ENCODE peak calls at places on chromosome X, in six cellular contexts. I is transverse colon, C is tibial nerve, K is esophagus muscularis mucosa, S is A549, H is IMR-90. G is an unnamed sample.
A peak's percentile ranks its signal among the peaks of the same experiment; 100 is the strongest.

GRCh38 chrX:150062292-150063137 is 124.2 kb upstream of the EOLA2 start:
- DNase-seq in H (peak; percentile 69), I (peak; percentile 11), C (peak; percentile 20), K (peak; percentile 47), S (peak; percentile 13), G (no peak)

GRCh38 chrX:88613338-88613737 is 133.7 kb upstream of the CPXCR1 start:
- DNase-seq in C (no peak), I (no peak), H (no peak), K (no peak), S (peak; percentile 10), G (no peak)

GRCh38 chrX:117096528-117096927 is 633.8 kb upstream of the CT83 start:
- DNase-seq in K (no peak), H (no peak), S (no peak), C (no peak), I (no peak), G (no peak)

GRCh38 chrX:96314974-96315373 is 369.7 kb upstream of the DIAPH2 start:
- DNase-seq in K (no peak), I (no peak), C (no peak), S (peak; percentile 23), H (peak; percentile 62), G (no peak)

GRCh38 chrX:69968956-69969355 is 80.8 kb downstream of the AWAT2 start:
- DNase-seq in K (no peak), S (no peak), H (no peak), I (no peak), C (no peak), G (no peak)

GRCh38 chrX:107827137-107827831 is 1.6 kb downstream of the MID2 start:
- DNase-seq in K (no peak), C (no peak), S (no peak), H (no peak), I (no peak), G (no peak)

GRCh38 chrX:34656842-34657780 is at the start of gene TMEM47:
- DNase-seq in S (peak; percentile 44), I (peak; percentile 71), C (peak; percentile 17), K (no peak), H (peak; percentile 70), G (peak; percentile 83)

GRCh38 chrX:68945603-68946228 is 116.9 kb downstream of the EFNB1 start:
- DNase-seq in H (peak; percentile 70), I (peak; percentile 12), K (peak; percentile 34), S (peak; percentile 10), C (no peak), G (no peak)

GRCh38 chrX:37347420-37347819 is 1.7 kb upstream of the PRRG1 start:
- DNase-seq in C (peak; percentile 4), I (no peak), K (no peak), H (peak; percentile 47), S (no peak), G (no peak)

GRCh38 chrX:149284616-149285015 is 220.5 kb downstream of the IDS start:
- DNase-seq in I (no peak), S (no peak), H (no peak), K (no peak), C (no peak), G (no peak)

GRCh38 chrX:107766470-107767140 is 9.0 kb downstream of the TSC22D3 start:
- DNase-seq in I (peak; percentile 25), H (peak; percentile 21), S (no peak), C (peak; percentile 42), K (no peak), G (no peak)

GRCh38 chrX:119685225-119686066 is 7.5 kb downstream of the SEPTIN6 start:
- DNase-seq in C (peak; percentile 27), H (no peak), I (no peak), S (no peak), K (no peak), G (peak; percentile 36)

GRCh38 chrX:126551725-126552312 is 795 bp downstream of the DCAF12L1 start:
- DNase-seq in I (no peak), C (no peak), K (no peak), S (no peak), H (no peak), G (no peak)

GRCh38 chrX:130716822-130717405 is 186.1 kb downstream of the ENOX2 start:
- DNase-seq in C (no peak), S (no peak), I (no peak), K (no peak), H (no peak), G (no peak)

GRCh38 chrX:131633285-131633917 is 89.5 kb downstream of the OR13H1 start:
- DNase-seq in H (peak; percentile 41), C (peak; percentile 42), S (peak; percentile 65), K (no peak), I (peak; percentile 43), G (peak; percentile 40)

GRCh38 chrX:70039758-70040157 is 10.0 kb downstream of the AWAT2 start:
- DNase-seq in S (no peak), K (peak; percentile 3), C (no peak), I (no peak), H (no peak), G (no peak)

GRCh38 chrX:47610506-47610905 is 9.2 kb downstream of the SYN1 start:
- DNase-seq in H (no peak), K (no peak), I (no peak), S (no peak), C (no peak), G (no peak)

GRCh38 chrX:21373637-21374162 is 518 bp upstream of the CNKSR2 start:
- DNase-seq in S (peak; percentile 23), K (no peak), C (no peak), H (no peak), I (no peak), G (peak; percentile 41)

GRCh38 chrX:65706041-65706828 is 38.8 kb downstream of the MSN start:
- DNase-seq in H (peak; percentile 85), S (peak; percentile 61), C (no peak), I (no peak), K (no peak), G (no peak)

GRCh38 chrX:34063616-34064015 is 68.5 kb downstream of the FAM47A start:
- DNase-seq in I (no peak), H (no peak), S (no peak), K (no peak), C (no peak), G (no peak)

GRCh38 chrX:46574337-46574940 is 874 bp downstream of the CHST7 start:
- DNase-seq in H (no peak), I (no peak), K (no peak), S (peak; percentile 48), C (no peak), G (no peak)

GRCh38 chrX:34918091-34918736 is 24.4 kb upstream of the FAM47B start:
- DNase-seq in I (no peak), S (peak; percentile 42), H (peak; percentile 66), C (peak; percentile 8), K (no peak), G (no peak)

GRCh38 chrX:64642482-64642881 is 247.2 kb upstream of the MTMR8 start:
- DNase-seq in I (no peak), K (no peak), C (no peak), S (no peak), H (no peak), G (no peak)

GRCh38 chrX:68935362-68935761 is 106.5 kb downstream of the EFNB1 start:
- DNase-seq in I (peak; percentile 3), C (no peak), H (no peak), S (no peak), K (no peak), G (no peak)

GRCh38 chrX:31580726-31581125 is 508.9 kb upstream of the FTHL17 start:
- DNase-seq in K (no peak), H (peak; percentile 52), S (no peak), I (no peak), C (no peak), G (no peak)

GRCh38 chrX:76971393-76972376 is 475.5 kb upstream of the FGF16 start:
- DNase-seq in H (no peak), K (no peak), I (no peak), S (no peak), C (no peak), G (no peak)

GRCh38 chrX:13357925-13358324 is 38.1 kb upstream of the ATXN3L start:
- DNase-seq in K (no peak), C (no peak), I (no peak), S (no peak), H (peak; percentile 10), G (no peak)

GRCh38 chrX:97797076-97797475 is 913.4 kb downstream of the RPA4 start:
- DNase-seq in K (no peak), C (no peak), I (no peak), S (no peak), H (no peak), G (no peak)
- TF ChIP-seq POLR2A in K (no peak), C (no peak), I (no peak), S (no peak), H (no peak), G (no peak)

GRCh38 chrX:132651411-132652086 is 162.7 kb upstream of the MBNL3 start:
- DNase-seq in I (no peak), K (no peak), H (peak; percentile 2), C (no peak), S (no peak), G (no peak)
- TF ChIP-seq CTCF in I (no peak), K (no peak), H (no peak), C (no peak), S (no peak), G (no peak)

GRCh38 chrX:19377799-19378198 is 34.1 kb downstream of the PDHA1 start:
- DNase-seq in K (no peak), H (no peak), C (no peak), S (no peak), I (no peak), G (peak; percentile 21)

GRCh38 chrX:19375546-19375945 is 31.8 kb downstream of the PDHA1 start:
- DNase-seq in H (no peak), C (no peak), K (no peak), I (no peak), S (no peak), G (no peak)

GRCh38 chrX:19373034-19373891 is 29.5 kb downstream of the PDHA1 start:
- DNase-seq in S (no peak), I (no peak), K (no peak), C (no peak), H (no peak), G (no peak)

GRCh38 chrX:19372170-19373033 is 28.7 kb downstream of the PDHA1 start:
- DNase-seq in I (peak; percentile 67), C (peak; percentile 60), S (peak; percentile 61), H (peak; percentile 59), K (no peak), G (peak; percentile 58)
- H3K27ac ChIP-seq in I (no peak overlapping the region), C (no peak overlapping the region), S (peak overlapping the region; percentile 39), H (no peak overlapping the region), K (no peak overlapping the region), G (no peak overlapping the region)

DNA sequence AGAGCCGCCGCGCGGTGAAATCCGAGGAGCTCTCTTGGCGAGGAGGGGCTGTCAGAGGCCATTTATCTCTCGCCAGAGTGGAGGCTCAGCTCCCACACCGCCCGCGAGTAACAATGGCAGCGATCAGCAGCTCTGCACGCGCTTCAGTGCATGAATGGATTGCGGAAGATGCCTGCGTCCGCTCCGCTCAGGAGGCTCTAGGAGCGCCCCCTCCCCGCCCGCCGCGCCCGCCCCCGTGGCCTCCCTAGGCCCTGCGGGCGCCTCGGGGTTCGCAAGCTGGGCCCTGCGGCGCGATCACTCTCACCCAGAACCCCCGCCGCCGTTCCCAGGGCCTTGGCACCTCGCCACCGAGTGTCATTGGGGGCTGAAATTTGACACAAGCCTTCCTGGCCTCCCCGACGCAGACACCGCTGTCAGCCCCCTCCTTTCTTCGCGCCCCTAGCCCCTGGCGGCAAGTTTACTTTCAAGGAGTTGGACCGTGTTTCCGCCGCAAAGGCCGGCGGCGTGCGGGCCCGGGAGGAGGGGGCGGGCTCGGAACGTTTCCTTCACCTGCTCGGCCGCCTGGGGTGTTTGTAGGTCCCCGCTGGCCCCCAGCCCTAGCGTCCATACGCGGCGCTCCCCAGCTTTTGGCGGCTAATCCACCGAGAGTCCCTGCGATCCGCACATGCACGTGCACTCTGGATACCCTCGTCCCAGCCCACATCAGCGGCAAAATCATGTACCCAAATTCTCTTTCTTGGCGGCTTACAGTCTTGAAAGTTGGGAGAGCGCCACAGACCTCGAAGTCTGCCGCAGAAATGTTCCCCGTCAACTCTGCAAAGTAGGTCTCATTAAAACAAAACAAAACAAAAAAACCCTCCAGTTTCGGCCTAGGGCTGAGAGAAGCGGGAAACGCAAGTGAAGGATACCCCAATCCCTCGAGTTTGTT is 49.0 kb upstream of the BCOR start:
- DNase-seq in S (no peak), I (no peak), C (no peak), H (peak; percentile 46), K (no peak), G (peak; percentile 67)
- TF ChIP-seq POLR2A in S (no peak), I (no peak), C (no peak), H (no peak), K (no peak), G (no peak)